ENCODE peak calls at places on chromosomes 1 and 21, in nine cellular contexts. One of them, this sample, is unnamed.

GRCh38 chr1:225928186-225929175 is 4.4 kb upstream of the PYCR2 start:
- DNase-seq in AG04450: no peak
- DNase-seq in psoas muscle: no peak
- DNase-seq in mammary epithelial cell: no peak
- DNase-seq in sigmoid colon: no peak
- DNase-seq in right cardiac atrium: no peak
- DNase-seq in kidney: peak; percentile 33
- DNase-seq in CD8-positive, alpha-beta memory T cell: no peak
- DNase-seq in vagina: no peak
- DNase-seq in this sample: peak; percentile 19

GRCh38 chr21:25934771-25935224 is 200.0 kb downstream of the GABPA start:
- DNase-seq in CD8-positive, alpha-beta memory T cell: no peak
- DNase-seq in mammary epithelial cell: peak; percentile 94
- DNase-seq in right cardiac atrium: peak; percentile 84
- DNase-seq in vagina: peak; percentile 95
- DNase-seq in kidney: peak; percentile 75
- DNase-seq in psoas muscle: peak; percentile 73
- DNase-seq in sigmoid colon: peak; percentile 92
- DNase-seq in AG04450: peak; percentile 86
- DNase-seq in this sample: no peak

GRCh38 chr1:182624582-182624981 is 20.4 kb upstream of the RGS16 start:
- DNase-seq in kidney: no peak
- DNase-seq in psoas muscle: no peak
- DNase-seq in right cardiac atrium: no peak
- DNase-seq in sigmoid colon: no peak
- DNase-seq in mammary epithelial cell: no peak
- DNase-seq in vagina: no peak
- DNase-seq in AG04450: no peak
- DNase-seq in CD8-positive, alpha-beta memory T cell: no peak
- DNase-seq in this sample: no peak

GRCh38 chr21:33854604-33855003 is 61.0 kb downstream of the ATP5PO start:
- DNase-seq in AG04450: no peak
- DNase-seq in vagina: no peak
- DNase-seq in mammary epithelial cell: peak; percentile 60
- DNase-seq in psoas muscle: no peak
- DNase-seq in right cardiac atrium: no peak
- DNase-seq in kidney: no peak
- DNase-seq in sigmoid colon: no peak
- DNase-seq in CD8-positive, alpha-beta memory T cell: no peak
- DNase-seq in this sample: no peak

GRCh38 chr1:209249280-209249670 is 334.2 kb upstream of the CAMK1G start:
- DNase-seq in right cardiac atrium: no peak
- DNase-seq in vagina: no peak
- DNase-seq in sigmoid colon: no peak
- DNase-seq in psoas muscle: no peak
- DNase-seq in AG04450: no peak
- DNase-seq in kidney: no peak
- DNase-seq in CD8-positive, alpha-beta memory T cell: no peak
- DNase-seq in mammary epithelial cell: no peak
- DNase-seq in this sample: no peak

GRCh38 chr1:33082575-33083112 is 1.7 kb downstream of the AZIN2 start:
- DNase-seq in right cardiac atrium: no peak
- DNase-seq in AG04450: no peak
- DNase-seq in psoas muscle: no peak
- DNase-seq in sigmoid colon: no peak
- DNase-seq in vagina: no peak
- DNase-seq in mammary epithelial cell: no peak
- DNase-seq in kidney: no peak
- DNase-seq in CD8-positive, alpha-beta memory T cell: no peak
- DNase-seq in this sample: no peak

GRCh38 chr1:44407430-44408180 is 2.5 kb downstream of the RNF220 start:
- DNase-seq in psoas muscle: no peak
- DNase-seq in kidney: no peak
- DNase-seq in right cardiac atrium: peak; percentile 37
- DNase-seq in sigmoid colon: no peak
- DNase-seq in mammary epithelial cell: no peak
- DNase-seq in AG04450: no peak
- DNase-seq in CD8-positive, alpha-beta memory T cell: no peak
- DNase-seq in vagina: no peak
- DNase-seq in this sample: no peak

GRCh38 chr1:110205156-110205555 is 5.0 kb upstream of the KCNC4 start:
- DNase-seq in sigmoid colon: no peak
- DNase-seq in AG04450: no peak
- DNase-seq in kidney: no peak
- DNase-seq in psoas muscle: no peak
- DNase-seq in mammary epithelial cell: no peak
- DNase-seq in CD8-positive, alpha-beta memory T cell: no peak
- DNase-seq in vagina: no peak
- DNase-seq in right cardiac atrium: no peak
- DNase-seq in this sample: no peak

GRCh38 chr1:3188150-3188971 is 119.4 kb downstream of the PRDM16 start:
- DNase-seq in AG04450: no peak
- DNase-seq in sigmoid colon: no peak
- DNase-seq in kidney: no peak
- DNase-seq in mammary epithelial cell: no peak
- DNase-seq in vagina: no peak
- DNase-seq in right cardiac atrium: no peak
- DNase-seq in CD8-positive, alpha-beta memory T cell: no peak
- DNase-seq in psoas muscle: no peak
- DNase-seq in this sample: no peak

GRCh38 chr1:3186526-3186921 is 117.5 kb downstream of the PRDM16 start:
- DNase-seq in sigmoid colon: peak; percentile 84
- DNase-seq in vagina: no peak
- DNase-seq in psoas muscle: peak; percentile 60
- DNase-seq in kidney: peak; percentile 91
- DNase-seq in mammary epithelial cell: no peak
- DNase-seq in right cardiac atrium: peak; percentile 93
- DNase-seq in AG04450: peak; percentile 10
- DNase-seq in CD8-positive, alpha-beta memory T cell: no peak
- DNase-seq in this sample: peak; percentile 52

GRCh38 chr1:3185896-3186525 is 117.0 kb downstream of the PRDM16 start:
- DNase-seq in AG04450: no peak
- DNase-seq in right cardiac atrium: peak; percentile 37
- DNase-seq in sigmoid colon: no peak
- DNase-seq in CD8-positive, alpha-beta memory T cell: no peak
- DNase-seq in mammary epithelial cell: no peak
- DNase-seq in vagina: no peak
- DNase-seq in psoas muscle: no peak
- DNase-seq in kidney: no peak
- DNase-seq in this sample: no peak

GRCh38 chr1:3190256-3191041 is 121.4 kb downstream of the PRDM16 start:
- DNase-seq in psoas muscle: no peak
- DNase-seq in AG04450: no peak
- DNase-seq in vagina: no peak
- DNase-seq in CD8-positive, alpha-beta memory T cell: no peak
- DNase-seq in mammary epithelial cell: no peak
- DNase-seq in right cardiac atrium: peak; percentile 22
- DNase-seq in kidney: no peak
- DNase-seq in sigmoid colon: no peak
- DNase-seq in this sample: no peak

DNA sequence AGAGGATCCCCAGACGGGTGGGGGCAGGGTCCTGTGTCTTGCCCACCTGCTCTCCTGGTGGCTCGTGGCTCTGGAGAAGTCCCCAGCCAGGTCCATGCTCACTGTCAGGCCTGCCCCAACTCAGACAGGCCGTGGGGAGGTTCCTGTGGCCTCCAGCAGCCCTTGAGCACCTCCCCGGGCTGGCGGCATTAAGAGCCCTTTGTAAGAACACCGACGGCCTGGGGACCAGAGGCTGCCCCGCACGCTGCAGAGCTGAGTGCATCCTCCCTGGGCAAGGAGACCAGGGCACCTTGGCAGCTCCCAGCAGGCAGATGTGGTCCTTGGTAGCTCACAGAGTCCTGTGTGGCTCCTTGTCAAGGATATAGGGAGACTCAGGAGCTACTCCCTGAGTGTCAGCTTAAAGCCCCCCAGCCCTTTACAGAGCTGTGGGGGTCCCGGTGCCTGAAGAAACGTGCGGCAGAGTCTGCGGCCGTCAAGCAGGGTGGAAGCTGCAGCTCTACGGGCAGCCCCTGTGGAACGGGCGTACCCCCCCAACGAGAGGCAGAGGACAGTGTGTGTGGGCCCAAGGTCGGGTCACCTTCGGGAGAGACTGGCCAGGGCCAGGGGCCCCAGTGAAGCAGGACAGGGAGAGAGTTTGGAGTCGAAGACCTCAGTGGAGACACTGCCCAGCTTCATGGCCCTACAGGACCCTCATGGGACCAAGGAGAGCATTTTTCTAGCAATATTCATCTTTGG is 118.6 kb downstream of the PRDM16 start:
- DNase-seq in vagina: no peak
- DNase-seq in kidney: no peak
- DNase-seq in AG04450: no peak
- DNase-seq in psoas muscle: no peak
- DNase-seq in CD8-positive, alpha-beta memory T cell: no peak
- DNase-seq in mammary epithelial cell: no peak
- DNase-seq in right cardiac atrium: peak; percentile 41
- DNase-seq in sigmoid colon: no peak
- DNase-seq in this sample: no peak
- H3K9me3 ChIP-seq in vagina: no peaks in the 10 kb centered on the region
- H3K9me3 ChIP-seq in kidney: no peaks in the 10 kb centered on the region
- H3K9me3 ChIP-seq in AG04450: peaks cover 87% of the 10 kb centered on the region
- H3K9me3 ChIP-seq in psoas muscle: no peaks in the 10 kb centered on the region
- H3K9me3 ChIP-seq in CD8-positive, alpha-beta memory T cell: no peaks in the 10 kb centered on the region
- H3K9me3 ChIP-seq in mammary epithelial cell: peaks cover 39% of the 10 kb centered on the region
- H3K9me3 ChIP-seq in right cardiac atrium: no peaks in the 10 kb centered on the region
- H3K9me3 ChIP-seq in sigmoid colon: no peaks in the 10 kb centered on the region
- H3K9me3 ChIP-seq in this sample: peaks cover 16% of the 10 kb centered on the region

GRCh38 chr1:246519514-246519913 is 12.4 kb upstream of the SMYD3 start:
- DNase-seq in kidney: no peak
- DNase-seq in right cardiac atrium: no peak
- DNase-seq in mammary epithelial cell: no peak
- DNase-seq in psoas muscle: no peak
- DNase-seq in vagina: no peak
- DNase-seq in CD8-positive, alpha-beta memory T cell: no peak
- DNase-seq in sigmoid colon: no peak
- DNase-seq in AG04450: no peak
- DNase-seq in this sample: no peak

GRCh38 chr1:246517391-246517790 is 10.3 kb upstream of the SMYD3 start:
- DNase-seq in kidney: no peak
- DNase-seq in CD8-positive, alpha-beta memory T cell: no peak
- DNase-seq in sigmoid colon: no peak
- DNase-seq in mammary epithelial cell: no peak
- DNase-seq in AG04450: no peak
- DNase-seq in right cardiac atrium: no peak
- DNase-seq in vagina: no peak
- DNase-seq in psoas muscle: no peak
- DNase-seq in this sample: no peak

GRCh38 chr1:246515390-246516005 is 8.4 kb upstream of the SMYD3 start:
- DNase-seq in CD8-positive, alpha-beta memory T cell: no peak
- DNase-seq in AG04450: no peak
- DNase-seq in mammary epithelial cell: no peak
- DNase-seq in psoas muscle: no peak
- DNase-seq in kidney: no peak
- DNase-seq in vagina: no peak
- DNase-seq in right cardiac atrium: no peak
- DNase-seq in sigmoid colon: no peak
- DNase-seq in this sample: no peak

GRCh38 chr1:246516126-246516525 is 9.0 kb upstream of the SMYD3 start:
- DNase-seq in CD8-positive, alpha-beta memory T cell: no peak
- DNase-seq in kidney: no peak
- DNase-seq in AG04450: no peak
- DNase-seq in sigmoid colon: no peak
- DNase-seq in vagina: no peak
- DNase-seq in psoas muscle: no peak
- DNase-seq in mammary epithelial cell: no peak
- DNase-seq in right cardiac atrium: no peak
- DNase-seq in this sample: no peak

DNA sequence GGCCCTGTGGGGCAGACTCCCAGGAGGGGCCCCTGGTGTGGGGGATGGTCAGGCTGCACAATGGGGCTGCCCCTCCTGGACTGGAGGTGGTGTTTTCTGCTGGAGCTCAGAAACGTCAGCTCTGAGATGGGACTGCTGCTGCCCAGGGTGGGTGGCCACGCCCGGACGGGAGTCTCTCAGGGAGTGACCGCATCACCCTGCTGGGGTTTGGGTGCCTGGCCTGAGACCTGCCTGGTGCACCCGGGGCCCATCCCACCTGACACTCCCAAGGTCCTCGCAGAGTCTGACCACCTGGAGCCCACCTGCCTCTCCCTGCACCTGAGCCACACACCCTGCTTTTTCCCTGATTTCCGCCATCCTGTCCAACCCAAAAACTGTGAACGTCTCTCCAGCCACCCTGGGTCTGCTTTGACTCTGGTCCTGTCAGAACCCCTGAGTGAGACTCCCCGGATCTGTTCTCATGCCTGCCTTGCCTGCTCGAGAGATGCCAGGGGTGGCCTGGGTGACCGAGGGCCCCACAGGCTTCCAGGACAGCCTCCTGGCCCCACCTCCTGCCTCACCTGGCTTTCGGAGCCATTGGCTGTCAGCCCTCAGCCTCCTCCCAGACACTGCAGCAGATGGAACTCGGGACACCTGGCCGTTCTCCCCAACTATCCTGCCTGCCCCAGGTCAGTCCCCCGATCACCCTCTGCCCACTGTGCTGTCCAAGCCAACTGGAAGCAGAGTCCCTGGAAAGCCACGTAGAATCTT is 11.6 kb upstream of the SMYD3 start:
- DNase-seq in vagina: no peak
- DNase-seq in psoas muscle: no peak
- DNase-seq in mammary epithelial cell: no peak
- DNase-seq in sigmoid colon: no peak
- DNase-seq in right cardiac atrium: no peak
- DNase-seq in CD8-positive, alpha-beta memory T cell: no peak
- DNase-seq in kidney: peak; percentile 59
- DNase-seq in AG04450: no peak
- DNase-seq in this sample: no peak
- H3K9me3 ChIP-seq in vagina: peaks cover 12% of the 10 kb centered on the region
- H3K9me3 ChIP-seq in psoas muscle: peaks cover 26% of the 10 kb centered on the region
- H3K9me3 ChIP-seq in mammary epithelial cell: peaks cover 39% of the 10 kb centered on the region
- H3K9me3 ChIP-seq in sigmoid colon: peaks cover 10% of the 10 kb centered on the region
- H3K9me3 ChIP-seq in right cardiac atrium: no peaks in the 10 kb centered on the region
- H3K9me3 ChIP-seq in CD8-positive, alpha-beta memory T cell: peaks cover 13% of the 10 kb centered on the region
- H3K9me3 ChIP-seq in kidney: peaks cover 5% of the 10 kb centered on the region
- H3K9me3 ChIP-seq in AG04450: peaks cover 65% of the 10 kb centered on the region
- H3K9me3 ChIP-seq in this sample: peaks cover 34% of the 10 kb centered on the region

GRCh38 chr1:4033129-4033676 is 133.1 kb upstream of the C1orf174 start:
- DNase-seq in CD8-positive, alpha-beta memory T cell: no peak
- DNase-seq in AG04450: no peak
- DNase-seq in psoas muscle: no peak
- DNase-seq in mammary epithelial cell: no peak
- DNase-seq in sigmoid colon: no peak
- DNase-seq in right cardiac atrium: no peak
- DNase-seq in vagina: no peak
- DNase-seq in kidney: no peak
- DNase-seq in this sample: no peak

GRCh38 chr1:4034318-4034887 is 134.3 kb upstream of the C1orf174 start:
- DNase-seq in mammary epithelial cell: no peak
- DNase-seq in sigmoid colon: no peak
- DNase-seq in AG04450: no peak
- DNase-seq in kidney: no peak
- DNase-seq in psoas muscle: no peak
- DNase-seq in CD8-positive, alpha-beta memory T cell: no peak
- DNase-seq in vagina: no peak
- DNase-seq in right cardiac atrium: no peak
- DNase-seq in this sample: no peak

GRCh38 chr1:4029376-4029775 is 129.3 kb upstream of the C1orf174 start:
- DNase-seq in sigmoid colon: no peak
- DNase-seq in AG04450: no peak
- DNase-seq in vagina: no peak
- DNase-seq in kidney: no peak
- DNase-seq in psoas muscle: no peak
- DNase-seq in right cardiac atrium: no peak
- DNase-seq in CD8-positive, alpha-beta memory T cell: no peak
- DNase-seq in mammary epithelial cell: no peak
- DNase-seq in this sample: no peak

GRCh38 chr1:4032571-4032970 is 132.5 kb upstream of the C1orf174 start:
- DNase-seq in mammary epithelial cell: no peak
- DNase-seq in sigmoid colon: no peak
- DNase-seq in CD8-positive, alpha-beta memory T cell: no peak
- DNase-seq in kidney: no peak
- DNase-seq in right cardiac atrium: no peak
- DNase-seq in psoas muscle: no peak
- DNase-seq in vagina: peak; percentile 70
- DNase-seq in AG04450: no peak
- DNase-seq in this sample: no peak

GRCh38 chr1:4033732-4034131 is 133.7 kb upstream of the C1orf174 start:
- DNase-seq in mammary epithelial cell: no peak
- DNase-seq in sigmoid colon: no peak
- DNase-seq in AG04450: no peak
- DNase-seq in vagina: no peak
- DNase-seq in CD8-positive, alpha-beta memory T cell: no peak
- DNase-seq in right cardiac atrium: no peak
- DNase-seq in kidney: no peak
- DNase-seq in psoas muscle: no peak
- DNase-seq in this sample: no peak
- H3K9me3 ChIP-seq in mammary epithelial cell: peaks cover 2% of the 10 kb centered on the region
- H3K9me3 ChIP-seq in sigmoid colon: no peaks in the 10 kb centered on the region
- H3K9me3 ChIP-seq in AG04450: peaks cover 32% of the 10 kb centered on the region
- H3K9me3 ChIP-seq in vagina: no peaks in the 10 kb centered on the region
- H3K9me3 ChIP-seq in CD8-positive, alpha-beta memory T cell: no peaks in the 10 kb centered on the region
- H3K9me3 ChIP-seq in right cardiac atrium: no peaks in the 10 kb centered on the region
- H3K9me3 ChIP-seq in kidney: no peaks in the 10 kb centered on the region
- H3K9me3 ChIP-seq in psoas muscle: no peaks in the 10 kb centered on the region
- H3K9me3 ChIP-seq in this sample: peaks cover 3% of the 10 kb centered on the region

GRCh38 chr21:37128069-37128468 is 55.0 kb downstream of the TTC3 start:
- DNase-seq in psoas muscle: no peak
- DNase-seq in mammary epithelial cell: peak; percentile 32
- DNase-seq in right cardiac atrium: no peak
- DNase-seq in sigmoid colon: no peak
- DNase-seq in vagina: no peak
- DNase-seq in kidney: no peak
- DNase-seq in AG04450: no peak
- DNase-seq in CD8-positive, alpha-beta memory T cell: no peak
- DNase-seq in this sample: no peak
- H3K9me3 ChIP-seq in psoas muscle: no peaks in the 10 kb centered on the region
- H3K9me3 ChIP-seq in mammary epithelial cell: no peaks in the 10 kb centered on the region
- H3K9me3 ChIP-seq in right cardiac atrium: no peaks in the 10 kb centered on the region
- H3K9me3 ChIP-seq in sigmoid colon: no peaks in the 10 kb centered on the region
- H3K9me3 ChIP-seq in vagina: no peaks in the 10 kb centered on the region
- H3K9me3 ChIP-seq in kidney: no peaks in the 10 kb centered on the region
- H3K9me3 ChIP-seq in AG04450: no peaks in the 10 kb centered on the region
- H3K9me3 ChIP-seq in CD8-positive, alpha-beta memory T cell: no peaks in the 10 kb centered on the region
- H3K9me3 ChIP-seq in this sample: no peaks in the 10 kb centered on the region